ENCODE peak calls at places on chromosomes 2 and 18, in five cellular contexts. C, A, S, O and K are unnamed samples.

GRCh38 chr18:2083691-2084090 is 487.6 kb downstream of the METTL4 start:
- DNase-seq in C (no peak), A (no peak), S (no peak), O (no peak), K (no peak)

GRCh38 chr2:102662861-102663260 is 43.5 kb downstream of the SLC9A2 start:
- DNase-seq in C (no peak), A (no peak), S (no peak), O (no peak), K (no peak)

GRCh38 chr2:142286618-142287017 is 155.8 kb upstream of the LRP1B start:
- DNase-seq in C (no peak), A (no peak), S (no peak), O (no peak), K (no peak)

GRCh38 chr18:2919600-2919999 is 72.8 kb downstream of the EMILIN2 start:
- DNase-seq in C (no peak), A (no peak), S (no peak), O (no peak), K (no peak)

GRCh38 chr2:100887713-100888112 is 67.8 kb downstream of the NPAS2 start:
- DNase-seq in C (no peak), A (no peak), S (no peak), O (no peak), K (no peak)

GRCh38 chr2:17644997-17645715 is 104.7 kb downstream of the VSNL1 start:
- DNase-seq in C (peak; percentile 43), A (no peak), S (peak; percentile 31), O (no peak), K (no peak)

GRCh38 chr18:76952747-76953146 is 130.4 kb downstream of the ZNF236 start:
- DNase-seq in C (no peak), A (no peak), S (no peak), O (no peak), K (no peak)

GRCh38 chr2:179677148-179677688 is 184.2 kb downstream of the ZNF385B start:
- DNase-seq in C (peak; percentile 43), A (no peak), S (peak; percentile 8), O (no peak), K (peak; percentile 3)

GRCh38 chr2:119234021-119235019 is 10.7 kb downstream of the STEAP3 start:
- DNase-seq in C (peak; percentile 24), A (no peak), S (peak; percentile 50), O (no peak), K (no peak)

GRCh38 chr2:146806295-146807005 is 1038.4 kb upstream of the ACVR2A start:
- DNase-seq in C (peak; percentile 84), A (no peak), S (peak; percentile 66), O (no peak), K (no peak)

GRCh38 chr2:75716406-75716805 is 5.7 kb upstream of the GCFC2 start:
- DNase-seq in C (peak; percentile 33), A (no peak), S (peak; percentile 25), O (no peak), K (no peak)

GRCh38 chr2:27736031-27736889 is 35.3 kb upstream of the MRPL33 start:
- DNase-seq in C (peak; percentile 31), A (no peak), S (no peak), O (no peak), K (no peak)

GRCh38 chr18:46097378-46097852 is 681 bp downstream of the ATP5F1A start:
- DNase-seq in C (no peak), A (peak; percentile 4), S (no peak), O (no peak), K (no peak)

GRCh38 chr2:224579411-224579810 is 5.8 kb downstream of the CUL3 start:
- DNase-seq in C (no peak), A (no peak), S (peak; percentile 29), O (no peak), K (no peak)

GRCh38 chr18:45049548-45050307 is 369.0 kb downstream of the SETBP1 start:
- DNase-seq in C (peak; percentile 25), A (no peak), S (peak; percentile 14), O (no peak), K (no peak)

GRCh38 chr2:239694487-239694886 is 293.7 kb upstream of the HDAC4 start:
- DNase-seq in C (no peak), A (no peak), S (no peak), O (no peak), K (no peak)

GRCh38 chr2:124027182-124027581 is 2.1 kb downstream of the CNTNAP5 start:
- DNase-seq in C (peak; percentile 53), A (no peak), S (peak; percentile 80), O (peak; percentile 9), K (peak; percentile 0)

GRCh38 chr2:240201861-240202260 is 61.4 kb upstream of the OTOS start:
- DNase-seq in C (no peak), A (no peak), S (no peak), O (no peak), K (no peak)

GRCh38 chr2:145007673-145008263 is 487.8 kb upstream of the ZEB2 start:
- DNase-seq in C (peak; percentile 81), A (no peak), S (peak; percentile 90), O (no peak), K (peak; percentile 42)

GRCh38 chr2:28639836-28640235 is 111.8 kb upstream of the PPP1CB start:
- DNase-seq in C (no peak), A (no peak), S (no peak), O (peak; percentile 74), K (no peak)

GRCh38 chr18:5068856-5069255 is 128.2 kb downstream of the AKAIN1 start:
- DNase-seq in C (peak; percentile 5), A (no peak), S (no peak), O (no peak), K (no peak)

GRCh38 chr18:77140030-77140429 is 7.4 kb upstream of the MBP start:
- DNase-seq in C (no peak), A (no peak), S (no peak), O (no peak), K (no peak)

GRCh38 chr18:50268022-50268747 is 1.9 kb upstream of the CFAP53 start:
- DNase-seq in C (peak; percentile 48), A (peak; percentile 75), S (peak; percentile 67), O (no peak), K (no peak)

GRCh38 chr2:155633060-155633839 is 699.3 kb downstream of the NR4A2 start:
- DNase-seq in C (no peak), A (no peak), S (no peak), O (no peak), K (no peak)

DNA sequence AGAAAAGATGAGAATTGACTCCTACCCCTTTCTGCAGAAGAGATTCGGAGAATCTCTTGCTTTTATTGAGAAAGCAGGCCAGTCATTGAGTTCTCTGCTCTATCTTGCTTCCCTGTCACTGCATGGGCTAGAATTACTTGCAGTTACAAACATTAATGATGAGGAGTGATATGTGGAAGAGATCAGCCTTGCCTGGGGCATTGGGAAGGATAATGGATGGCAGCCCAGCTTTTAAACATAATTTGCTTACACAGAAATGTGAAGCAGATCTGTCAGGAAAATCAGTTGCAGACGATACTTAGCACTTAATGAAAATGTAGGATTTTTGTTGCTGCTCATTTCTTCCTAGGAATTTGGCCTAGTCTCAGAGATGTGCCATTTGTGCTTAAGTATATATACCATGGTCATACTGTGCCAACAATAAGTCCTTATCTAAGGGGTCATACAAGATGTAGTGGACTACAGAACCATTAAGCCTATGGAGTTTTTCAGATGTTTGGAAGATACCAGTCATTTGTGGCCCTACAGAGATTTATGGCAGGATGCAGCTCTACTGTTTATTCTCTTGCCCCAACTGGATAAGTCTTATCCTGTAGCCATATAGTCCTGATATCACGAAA is 92.6 kb downstream of the XRCC5 start:
- DNase-seq in C (no peak), A (no peak), S (no peak), O (no peak), K (no peak)
- TF ChIP-seq CTCF in C (no peak), A (no peak), S (no peak), O (no peak), K (no peak)

GRCh38 chr2:97970300-97971060 is 25.3 kb downstream of the TMEM131 start:
- DNase-seq in C (no peak), A (no peak), S (no peak), O (no peak), K (no peak)
- H3K4me3 ChIP-seq in C (no peak overlapping the region), A (no peak overlapping the region), S (no peak overlapping the region), O (no peak overlapping the region), K (no peak overlapping the region)

GRCh38 chr18:32896781-32897547 is 124.1 kb upstream of the KLHL14 start:
- DNase-seq in C (peak; percentile 62), A (no peak), S (peak; percentile 11), O (no peak), K (no peak)

GRCh38 chr18:32893915-32894314 is 121.1 kb upstream of the KLHL14 start:
- DNase-seq in C (no peak), A (no peak), S (no peak), O (no peak), K (no peak)

GRCh38 chr18:32902566-32903330 is 129.9 kb upstream of the KLHL14 start:
- DNase-seq in C (no peak), A (no peak), S (no peak), O (no peak), K (no peak)

GRCh38 chr18:32899819-32900218 is 127.0 kb upstream of the KLHL14 start:
- DNase-seq in C (peak; percentile 54), A (no peak), S (peak; percentile 13), O (no peak), K (no peak)
- TF ChIP-seq CTCF in C (peak; percentile 45), A (no peak), S (peak; percentile 24), O (no peak), K (no peak)

GRCh38 chr2:5285891-5286290 is 406.3 kb upstream of the SOX11 start:
- DNase-seq in C (no peak), A (no peak), S (no peak), O (no peak), K (no peak)
- H3K4me3 ChIP-seq in C (no peak overlapping the region), A (no peak overlapping the region), S (no peak overlapping the region), O (no peak overlapping the region), K (no peak overlapping the region)

GRCh38 chr18:57585846-57586242 is 658 bp downstream of the FECH start:
- DNase-seq in C (peak; percentile 4), A (no peak), S (peak; percentile 3), O (no peak), K (no peak)

GRCh38 chr18:57587262-57587661 is 760 bp upstream of the FECH start:
- DNase-seq in C (no peak), A (no peak), S (no peak), O (no peak), K (no peak)

GRCh38 chr18:57589162-57589561 is 2.7 kb upstream of the FECH start:
- DNase-seq in C (no peak), A (no peak), S (no peak), O (no peak), K (no peak)

GRCh38 chr18:57585421-57585820 is 1.1 kb downstream of the FECH start:
- DNase-seq in C (peak; percentile 15), A (no peak), S (peak; percentile 3), O (no peak), K (no peak)

DNA sequence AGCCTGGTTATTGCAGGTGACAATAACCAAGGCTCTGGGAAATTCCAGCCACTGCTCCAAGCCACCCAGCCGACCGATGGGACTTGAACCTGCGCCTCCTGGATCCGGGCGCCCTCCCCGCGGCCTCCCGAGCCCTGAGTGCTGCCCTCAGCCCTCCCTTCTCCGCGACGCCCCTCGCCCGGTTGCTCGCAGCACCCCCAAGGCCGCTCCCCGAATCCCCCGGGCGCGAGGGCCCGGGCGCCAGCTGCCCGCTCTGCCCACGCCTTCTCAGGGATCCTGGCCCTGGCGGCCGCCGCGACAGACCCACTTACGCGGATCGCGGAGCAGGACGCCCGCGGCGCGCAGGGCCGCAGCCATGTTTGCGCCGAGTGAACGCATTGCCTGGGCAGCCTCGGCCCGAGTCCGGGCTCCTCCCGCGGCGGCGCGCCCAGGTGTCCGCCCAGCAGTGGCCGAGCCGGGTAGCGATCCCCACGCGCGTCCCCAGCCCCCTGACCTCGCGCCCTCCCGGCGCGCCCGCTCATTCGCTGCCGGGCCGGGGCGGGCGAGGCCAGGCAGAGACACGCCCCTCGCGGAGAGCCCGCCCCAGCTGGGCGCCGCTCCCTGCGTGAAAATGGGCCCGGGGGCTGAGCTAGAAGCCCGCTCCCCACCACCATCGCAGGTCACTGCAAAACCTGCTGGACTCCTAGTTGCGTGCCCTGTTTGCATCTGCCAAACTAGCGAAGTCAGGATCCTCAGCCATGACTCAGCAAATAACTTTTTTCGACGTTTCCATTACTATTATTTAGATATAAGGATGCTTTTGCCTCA is at the start of gene FECH:
- DNase-seq in C (peak; percentile 67), A (peak; percentile 19), S (peak; percentile 71), O (peak; percentile 4), K (no peak)
- TF ChIP-seq CTCF in C (no peak), A (no peak), S (no peak), O (no peak), K (no peak)